ENCODE peak calls at places on chromosomes 12 and 14, in four cellular contexts. N, J, R and Z are unnamed samples.

GRCh38 chr14:35669782-35670181 is 135.8 kb downstream of the INSM2 start:
- DNase-seq in N (no peak), J (no peak), R (no peak), Z (no peak)

GRCh38 chr14:23645812-23646647 is 9.9 kb downstream of the DHRS2 start:
- DNase-seq in N (no peak), J (no peak), R (no peak), Z (no peak)

GRCh38 chr12:121925361-121925725 is 7.0 kb downstream of the CFAP251 start:
- DNase-seq in N (no peak), J (no peak), R (no peak), Z (no peak)

GRCh38 chr14:86961106-86961716 is 1031.8 kb downstream of the GALC start:
- DNase-seq in N (no peak), J (no peak), R (no peak), Z (no peak)

GRCh38 chr12:91332305-91332704 is 149.7 kb upstream of the DCN start:
- DNase-seq in N (no peak), J (no peak), R (no peak), Z (no peak)

GRCh38 chr12:120903382-120903817 is 758 bp downstream of the SPPL3 start:
- DNase-seq in N (peak; percentile 16), J (peak; percentile 80), R (peak; percentile 39), Z (no peak)

GRCh38 chr12:127024791-127025190 is 1242.2 kb upstream of the TMEM132C start:
- DNase-seq in N (no peak), J (no peak), R (no peak), Z (no peak)

GRCh38 chr12:132285991-132286681 is 43.3 kb downstream of the GALNT9 start:
- DNase-seq in N (no peak), J (no peak), R (no peak), Z (peak; percentile 33)

GRCh38 chr14:54221971-54222370 is 174.8 kb upstream of the CDKN3 start:
- DNase-seq in N (no peak), J (no peak), R (no peak), Z (no peak)

GRCh38 chr14:52279405-52279804 is 11.9 kb downstream of the PTGDR start:
- DNase-seq in N (no peak), J (no peak), R (no peak), Z (no peak)

GRCh38 chr12:3303410-3304136 is 187.4 kb upstream of the PRMT8 start:
- DNase-seq in N (no peak), J (no peak), R (no peak), Z (no peak)

GRCh38 chr14:94331462-94331861 is 8.3 kb upstream of the SERPINA6 start:
- DNase-seq in N (no peak), J (no peak), R (no peak), Z (no peak)

GRCh38 chr12:5889381-5890047 is 55.5 kb downstream of the ANO2 start:
- DNase-seq in N (peak; percentile 17), J (no peak), R (no peak), Z (no peak)

GRCh38 chr12:63302269-63302940 is 151.4 kb upstream of the AVPR1A start:
- DNase-seq in N (no peak), J (no peak), R (no peak), Z (no peak)

GRCh38 chr12:55974308-55974724 is 438 bp downstream of the RAB5B start:
- DNase-seq in N (no peak), J (no peak), R (peak; percentile 16), Z (no peak)

GRCh38 chr14:41362134-41362533 is 244.5 kb upstream of the LRFN5 start:
- DNase-seq in N (no peak), J (no peak), R (no peak), Z (no peak)

GRCh38 chr12:123957191-123957590 is 15.4 kb downstream of the CCDC92 start:
- DNase-seq in N (no peak), J (no peak), R (no peak), Z (no peak)

GRCh38 chr14:90632451-90632850 is 183.8 kb downstream of the TTC7B start:
- DNase-seq in N (no peak), J (no peak), R (no peak), Z (no peak)

GRCh38 chr12:92295523-92295922 is 149.9 kb upstream of the BTG1 start:
- DNase-seq in N (no peak), J (no peak), R (no peak), Z (no peak)

GRCh38 chr12:107884769-107885694 is 110.5 kb downstream of the ASCL4 start:
- DNase-seq in N (no peak), J (peak; percentile 3), R (no peak), Z (no peak)

GRCh38 chr12:11543513-11544168 is 105.8 kb upstream of the ETV6 start:
- DNase-seq in N (no peak), J (no peak), R (no peak), Z (no peak)